ENCODE peak calls at places on chromosomes 6 and 20, in four cellular contexts. E is gastrocnemius medialis, C is right lobe of liver, T is spleen. Z is an unnamed sample.

GRCh38 chr20:35263609-35264223 is 14.2 kb downstream of the MMP24OS start:
- DNase-seq in E (no peak), C (peak; percentile 83), T (no peak), Z (no peak)

GRCh38 chr6:72826744-72827438 is 205.0 kb downstream of the KCNQ5 start:
- DNase-seq in E (no peak), C (no peak), T (no peak), Z (no peak)

GRCh38 chr6:46128476-46128875 is 1.3 kb upstream of the ENPP4 start:
- DNase-seq in E (no peak), C (no peak), T (no peak), Z (no peak)

GRCh38 chr6:37990762-37991525 is 171.4 kb downstream of the ZFAND3 start:
- DNase-seq in E (no peak), C (no peak), T (no peak), Z (peak; percentile 24)

GRCh38 chr6:159212026-159212425 is 42.8 kb downstream of the FNDC1 start:
- DNase-seq in E (no peak), C (no peak), T (no peak), Z (no peak)

GRCh38 chr6:21893778-21894177 is 300.2 kb downstream of the SOX4 start:
- DNase-seq in E (no peak), C (no peak), T (no peak), Z (no peak)

GRCh38 chr6:163260111-163260895 is 154.2 kb upstream of the QKI start:
- DNase-seq in E (no peak), C (no peak), T (no peak), Z (no peak)

GRCh38 chr6:129748901-129749748 is 39.1 kb upstream of the ARHGAP18 start:
- DNase-seq in E (no peak), C (no peak), T (no peak), Z (no peak)

GRCh38 chr6:79416931-79417330 is 120.3 kb downstream of the LCA5 start:
- DNase-seq in E (no peak), C (no peak), T (no peak), Z (no peak)

GRCh38 chr6:42131531-42131930 is 10.9 kb downstream of the C6orf132 start:
- DNase-seq in E (no peak), C (no peak), T (no peak), Z (peak; percentile 76)

GRCh38 chr20:53623454-53624206 is 30.0 kb upstream of the ZNF217 start:
- DNase-seq in E (peak; percentile 77), C (peak; percentile 77), T (peak; percentile 81), Z (peak; percentile 34)

GRCh38 chr6:13715444-13715883 is 3.8 kb upstream of the RANBP9 start:
- DNase-seq in E (no peak), C (no peak), T (no peak), Z (no peak)

GRCh38 chr20:47785321-47785899 is at the start of gene SULF2:
- DNase-seq in E (no peak), C (peak; percentile 86), T (no peak), Z (no peak)

GRCh38 chr6:135212020-135212806 is 31.1 kb downstream of the MYB start:
- DNase-seq in E (no peak), C (no peak), T (no peak), Z (peak; percentile 2)

GRCh38 chr20:44309763-44310663 is 989 bp downstream of the FITM2 start:
- DNase-seq in E (peak; percentile 10), C (no peak), T (no peak), Z (peak; percentile 47)

GRCh38 chr6:30480536-30481156 is 8.7 kb upstream of the HLA-E start:
- DNase-seq in E (no peak), C (no peak), T (no peak), Z (no peak)

GRCh38 chr6:49775043-49775442 is 12.0 kb downstream of the PGK2 start:
- DNase-seq in E (no peak), C (no peak), T (no peak), Z (no peak)

GRCh38 chr20:3224681-3225421 is 14.1 kb downstream of the SLC4A11 start:
- DNase-seq in E (no peak), C (no peak), T (no peak), Z (no peak)

GRCh38 chr6:45075246-45075645 is 252.9 kb upstream of the RUNX2 start:
- DNase-seq in E (no peak), C (no peak), T (no peak), Z (peak; percentile 15)

GRCh38 chr6:42450314-42451145 is 1.2 kb downstream of the TRERF1 start:
- DNase-seq in E (no peak), C (no peak), T (no peak), Z (peak; percentile 28)

GRCh38 chr6:14758421-14759043 is 487.3 kb upstream of the JARID2 start:
- DNase-seq in E (no peak), C (peak; percentile 88), T (no peak), Z (no peak)

GRCh38 chr20:41287327-41287726 is 30.2 kb downstream of the ZHX3 start:
- DNase-seq in E (no peak), C (no peak), T (no peak), Z (no peak)

GRCh38 chr6:147262943-147263342 is 58.7 kb downstream of the STXBP5 start:
- DNase-seq in E (no peak), C (no peak), T (no peak), Z (no peak)

DNA sequence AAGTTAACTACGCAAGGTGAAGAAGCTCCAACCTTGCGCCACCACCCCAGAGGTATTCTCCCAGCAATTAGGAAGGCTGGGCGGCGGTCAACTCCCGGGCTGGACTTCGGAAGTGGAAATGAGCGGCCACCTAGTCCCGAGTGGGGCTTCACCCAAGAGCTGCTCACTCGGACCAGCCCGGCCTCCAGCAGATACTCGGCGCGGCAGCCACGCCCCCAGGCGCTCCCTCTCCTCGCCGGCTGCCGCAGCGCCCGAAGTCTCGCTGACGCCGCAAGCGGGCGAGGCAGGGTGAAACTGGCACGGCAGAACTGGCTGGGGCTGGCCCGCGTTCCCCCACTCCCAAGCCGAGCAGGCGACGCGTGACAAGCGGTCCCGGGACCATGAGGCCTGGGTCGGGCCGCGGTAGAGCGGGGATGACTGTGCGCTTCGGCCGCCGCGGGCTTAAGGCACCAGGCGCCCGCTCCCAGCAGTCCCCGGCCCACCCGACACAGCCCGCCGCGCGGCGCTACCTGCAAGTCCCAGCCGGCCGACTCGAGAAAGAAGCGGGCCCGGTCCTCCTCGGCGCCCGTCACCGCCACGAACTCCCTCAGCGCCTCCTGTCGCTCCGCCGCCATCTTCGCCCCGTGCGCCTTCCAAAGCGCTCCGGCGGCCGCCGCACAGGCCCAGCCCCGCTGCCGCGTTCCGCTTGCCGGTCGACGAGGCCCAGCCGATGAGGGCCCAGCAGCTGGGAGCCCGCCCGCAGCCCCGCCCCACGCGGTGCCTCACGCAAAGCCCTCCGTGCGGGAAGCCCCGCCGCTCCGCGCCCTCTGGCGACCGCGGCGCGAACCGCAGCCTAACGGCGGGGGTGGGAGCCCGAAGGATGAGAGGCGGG is at the start of gene NSFL1C:
- DNase-seq in E (peak; percentile 91), C (peak; percentile 96), T (peak; percentile 100), Z (peak; percentile 82)
- TF ChIP-seq POLR2A in E (peak; percentile 93), C (peak; percentile 75), T (peak; percentile 87), Z (peak; percentile 77)

GRCh38 chr6:154782245-154782644 is 49.0 kb downstream of the SCAF8 start:
- DNase-seq in E (no peak), C (no peak), T (no peak), Z (no peak)
- TF ChIP-seq POLR2A in E (no peak), C (no peak), T (no peak), Z (no peak)

GRCh38 chr20:33812673-33813462 is 1.7 kb downstream of the CHMP4B start:
- DNase-seq in E (no peak), C (no peak), T (no peak), Z (no peak)

GRCh38 chr20:33810885-33811762 is at the start of gene CHMP4B:
- DNase-seq in E (peak; percentile 99), C (peak; percentile 99), T (peak; percentile 100), Z (peak; percentile 94)

GRCh38 chr20:33814238-33814712 is 3.1 kb downstream of the CHMP4B start:
- DNase-seq in E (no peak), C (no peak), T (no peak), Z (no peak)

GRCh38 chr20:33808388-33808787 is 2.8 kb upstream of the CHMP4B start:
- DNase-seq in E (no peak), C (no peak), T (no peak), Z (no peak)

GRCh38 chr20:33811763-33812672 is 870 bp downstream of the CHMP4B start:
- DNase-seq in E (peak; percentile 79), C (peak; percentile 61), T (peak; percentile 85), Z (peak; percentile 88)
- TF ChIP-seq POLR2A in E (peak; percentile 57), C (peak; percentile 47), T (no peak), Z (no peak)

DNA sequence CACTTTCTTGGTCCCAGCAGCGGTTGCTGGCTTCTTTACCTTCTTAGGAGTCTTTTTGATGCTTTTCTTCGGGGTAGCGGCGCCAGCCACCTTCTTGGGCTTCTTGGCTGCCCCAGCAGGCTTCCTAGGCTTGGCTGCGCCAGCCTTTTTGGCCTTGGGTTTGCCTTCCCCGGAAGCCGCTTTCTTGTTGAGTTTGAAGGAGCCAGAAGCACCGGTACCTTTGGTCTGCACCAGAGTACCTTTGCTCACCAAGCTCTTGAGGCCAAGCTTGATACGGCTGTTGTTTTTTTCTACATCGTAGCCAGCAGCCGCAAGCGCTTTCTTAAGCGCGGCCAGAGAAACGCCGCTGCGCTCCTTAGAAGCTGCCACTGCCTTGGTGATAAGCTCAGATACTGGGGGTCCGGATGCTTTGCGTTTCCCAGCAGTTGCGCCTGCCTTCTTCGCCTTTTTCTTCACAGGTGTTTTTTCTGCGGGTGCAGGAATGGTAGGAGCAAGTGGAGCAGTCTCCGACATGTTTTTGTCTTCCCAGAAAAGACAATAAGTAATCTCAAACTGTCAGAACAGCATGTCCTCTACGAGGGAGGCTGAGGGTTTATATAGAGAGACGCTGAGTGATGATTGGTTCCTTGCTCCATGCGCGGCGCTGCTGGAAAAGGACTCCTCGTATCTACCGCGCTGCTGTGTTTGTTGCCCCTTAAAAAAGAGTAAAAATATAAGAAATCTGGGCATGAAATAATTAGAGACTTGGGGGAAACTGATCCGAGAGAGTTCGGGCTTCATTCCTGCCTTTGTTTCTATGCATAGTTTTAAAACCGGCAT is 130.4 kb upstream of the BTN3A2 start:
- DNase-seq in E (peak; percentile 23), C (no peak), T (peak; percentile 91), Z (no peak)
- TF ChIP-seq POLR2A in E (peak; percentile 42), C (peak; percentile 76), T (peak; percentile 99), Z (peak; percentile 53)

GRCh38 chr6:136525586-136526195 is 24.5 kb downstream of the MAP7 start:
- DNase-seq in E (no peak), C (no peak), T (no peak), Z (no peak)
- TF ChIP-seq POLR2A in E (no peak), C (no peak), T (no peak), Z (no peak)

Z was measured in H54.